ENCODE peak calls at places on chromosome X, in five cellular contexts. M, F, E, J and C are unnamed samples.

GRCh38 chrX:49172280-49172780 is 632 bp downstream of the PLP2 start:
- DNase-seq in M (peak), F (no peak), E (peak), J (peak), C (peak)

GRCh38 chrX:71095971-71096701 is 485 bp downstream of the FOXO4 start:
- DNase-seq in M (no peak), F (peak), E (no peak), J (no peak), C (no peak)

GRCh38 chrX:9873952-9874351 is 87.7 kb downstream of the SHROOM2 start:
- DNase-seq in M (no peak), F (peak), E (peak), J (peak), C (peak)

GRCh38 chrX:13248867-13249521 is 70.9 kb downstream of the ATXN3L start:
- DNase-seq in M (no peak), F (no peak), E (no peak), J (no peak), C (no peak)

GRCh38 chrX:97021680-97022079 is 138.0 kb downstream of the RPA4 start:
- DNase-seq in M (no peak), F (no peak), E (no peak), J (no peak), C (peak)

GRCh38 chrX:40484408-40485091 is 96.2 kb upstream of the ATP6AP2 start:
- DNase-seq in M (no peak), F (no peak), E (no peak), J (no peak), C (no peak)

GRCh38 chrX:70117738-70118137 is 15.5 kb upstream of the IGBP1 start:
- DNase-seq in M (no peak), F (no peak), E (no peak), J (no peak), C (no peak)

GRCh38 chrX:7987160-7987992 is 60.2 kb upstream of the PNPLA4 start:
- DNase-seq in M (no peak), F (no peak), E (no peak), J (peak), C (peak)

GRCh38 chrX:86946569-86946968 is 571.0 kb upstream of the KLHL4 start:
- DNase-seq in M (no peak), F (no peak), E (no peak), J (peak), C (no peak)

GRCh38 chrX:28278236-28278635 is 297.0 kb upstream of the DCAF8L1 start:
- DNase-seq in M (no peak), F (no peak), E (no peak), J (no peak), C (no peak)

GRCh38 chrX:49880668-49881067 is 1.4 kb downstream of the USP27X start:
- DNase-seq in M (no peak), F (no peak), E (no peak), J (no peak), C (no peak)

GRCh38 chrX:152904151-152905080 is 6.5 kb downstream of the ZNF185 start:
- DNase-seq in M (no peak), F (peak), E (no peak), J (peak), C (peak)

GRCh38 chrX:39599339-39599738 is 498.4 kb downstream of the BCOR start:
- DNase-seq in M (no peak), F (no peak), E (no peak), J (no peak), C (no peak)

GRCh38 chrX:130120321-130120731 is 10.0 kb upstream of the ELF4 start:
- DNase-seq in M (no peak), F (no peak), E (peak), J (peak), C (no peak)

GRCh38 chrX:153970398-153971123 is 1.1 kb downstream of the HCFC1 start:
- DNase-seq in M (peak), F (peak), E (peak), J (peak), C (peak)

GRCh38 chrX:87736576-87736975 is 219.0 kb downstream of the KLHL4 start:
- DNase-seq in M (no peak), F (no peak), E (no peak), J (no peak), C (no peak)